ENCODE peak calls at places on chromosome 13, in seven cellular contexts. B, G, Z, E, F, S and Q are unnamed samples.

GRCh38 chr13:36431204-36432105 is 840 bp upstream of the CCNA1 start:
- DNase-seq in B (no peak), G (no peak), Z (no peak), E (no peak), F (no peak), S (no peak), Q (no peak)

GRCh38 chr13:27960362-27961226 is 8.5 kb downstream of the CDX2 start:
- DNase-seq in B (peak; percentile 41), G (peak; percentile 95), Z (peak; percentile 13), E (no peak), F (no peak), S (no peak), Q (no peak)

GRCh38 chr13:110498765-110499164 is 62.8 kb downstream of the RAB20 start:
- DNase-seq in B (no peak), G (no peak), Z (no peak), E (no peak), F (no peak), S (no peak), Q (no peak)

GRCh38 chr13:49444517-49445395 is 682 bp downstream of the SETDB2 start:
- DNase-seq in B (peak; percentile 50), G (peak; percentile 67), Z (peak; percentile 69), E (no peak), F (no peak), S (peak; percentile 52), Q (no peak)

GRCh38 chr13:74770361-74770760 is 636.2 kb upstream of the KLF12 start:
- DNase-seq in B (peak; percentile 91), G (no peak), Z (peak; percentile 77), E (no peak), F (no peak), S (no peak), Q (no peak)

GRCh38 chr13:112711528-112712265 is 21.9 kb downstream of the ATP11A start:
- DNase-seq in B (peak; percentile 99), G (peak; percentile 95), Z (peak; percentile 97), E (peak; percentile 86), F (peak; percentile 80), S (peak; percentile 21), Q (no peak)

GRCh38 chr13:31891472-31891871 is 140.1 kb upstream of the FRY start:
- DNase-seq in B (no peak), G (no peak), Z (no peak), E (no peak), F (no peak), S (no peak), Q (no peak)

GRCh38 chr13:20360835-20361412 is 128.8 kb upstream of the GJB6 start:
- DNase-seq in B (no peak), G (no peak), Z (no peak), E (no peak), F (no peak), S (no peak), Q (no peak)

GRCh38 chr13:109779074-109779473 is 7.3 kb downstream of the IRS2 start:
- DNase-seq in B (no peak), G (no peak), Z (no peak), E (no peak), F (no peak), S (no peak), Q (peak; percentile 84)

GRCh38 chr13:97367427-97367826 is 66.5 kb upstream of the RAP2A start:
- DNase-seq in B (peak; percentile 75), G (peak; percentile 63), Z (peak; percentile 78), E (no peak), F (no peak), S (no peak), Q (no peak)

GRCh38 chr13:93875527-93875926 is 604.0 kb downstream of the DCT start:
- DNase-seq in B (peak; percentile 71), G (no peak), Z (peak; percentile 62), E (no peak), F (no peak), S (no peak), Q (no peak)

GRCh38 chr13:20461481-20461859 is 64.2 kb downstream of the CRYL1 start:
- DNase-seq in B (peak; percentile 52), G (no peak), Z (no peak), E (no peak), F (no peak), S (no peak), Q (no peak)

GRCh38 chr13:112664501-112665203 is 25.2 kb upstream of the ATP11A start:
- DNase-seq in B (peak; percentile 32), G (peak; percentile 32), Z (no peak), E (no peak), F (no peak), S (no peak), Q (no peak)

GRCh38 chr13:29733069-29733700 is 117.2 kb downstream of the UBL3 start:
- DNase-seq in B (no peak), G (no peak), Z (no peak), E (no peak), F (no peak), S (no peak), Q (no peak)

GRCh38 chr13:92896842-92897241 is 329.8 kb upstream of the GPC6 start:
- DNase-seq in B (peak; percentile 67), G (peak; percentile 46), Z (peak; percentile 47), E (no peak), F (no peak), S (no peak), Q (no peak)

GRCh38 chr13:107185889-107186288 is 618.0 kb upstream of the ARGLU1 start:
- DNase-seq in B (peak; percentile 30), G (no peak), Z (peak; percentile 46), E (no peak), F (no peak), S (no peak), Q (no peak)

GRCh38 chr13:77583551-77583950 is 48.0 kb downstream of the SCEL start:
- DNase-seq in B (no peak), G (no peak), Z (no peak), E (no peak), F (no peak), S (no peak), Q (no peak)

GRCh38 chr13:77584111-77584510 is 48.6 kb downstream of the SCEL start:
- DNase-seq in B (no peak), G (no peak), Z (no peak), E (peak; percentile 80), F (no peak), S (no peak), Q (no peak)

GRCh38 chr13:77580748-77581147 is 45.2 kb downstream of the SCEL start:
- DNase-seq in B (no peak), G (no peak), Z (no peak), E (no peak), F (no peak), S (no peak), Q (no peak)

GRCh38 chr13:77574076-77574475 is 38.6 kb downstream of the SCEL start:
- DNase-seq in B (no peak), G (no peak), Z (no peak), E (no peak), F (no peak), S (no peak), Q (no peak)

GRCh38 chr13:77579971-77580370 is 44.5 kb downstream of the SCEL start:
- DNase-seq in B (no peak), G (no peak), Z (no peak), E (no peak), F (no peak), S (no peak), Q (no peak)
- H3K27ac ChIP-seq in B (no peak overlapping the region), G (no peak overlapping the region), Z (no peak overlapping the region), E (no peak overlapping the region), F (no peak overlapping the region), S (no peak overlapping the region), Q (no peak overlapping the region)

DNA sequence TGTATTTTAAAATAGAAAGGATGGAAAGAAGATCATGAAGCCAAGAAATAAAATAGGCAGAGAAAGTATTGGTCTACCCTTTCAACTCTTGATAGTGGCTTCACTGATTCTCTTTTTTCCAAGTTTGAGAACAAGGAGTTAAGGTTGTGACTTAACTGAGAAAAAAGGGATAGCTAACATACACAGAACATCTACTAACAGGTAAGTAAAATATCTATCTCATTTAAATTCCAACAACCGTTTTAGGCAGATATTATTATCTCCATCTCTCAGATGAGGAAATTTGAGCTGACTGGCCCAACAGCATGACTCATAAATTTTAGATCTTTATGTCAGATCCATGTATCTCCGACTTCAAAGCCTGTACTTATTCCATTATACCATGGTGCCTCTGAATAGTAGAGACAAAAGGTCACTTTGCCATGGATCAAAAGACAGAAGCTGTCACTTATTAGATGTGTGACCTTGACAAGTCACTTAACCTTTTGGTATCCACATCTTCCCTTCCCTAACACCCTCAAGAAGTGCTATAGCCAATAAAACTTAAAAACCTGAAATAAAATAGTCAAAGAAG is 152.1 kb downstream of the DACH1 start:
- DNase-seq in B (no peak), G (no peak), Z (no peak), E (no peak), F (no peak), S (no peak), Q (no peak)
- H3K4me1 ChIP-seq in B (peaks cover 15% of the 10 kb centered on the region), G (no peaks in the 10 kb centered on the region), Z (no peaks in the 10 kb centered on the region), E (no peaks in the 10 kb centered on the region), F (no peaks in the 10 kb centered on the region), S (no peaks in the 10 kb centered on the region), Q (no peaks in the 10 kb centered on the region)

GRCh38 chr13:40980466-40980865 is 38.6 kb downstream of the ELF1 start:
- DNase-seq in B (no peak), G (no peak), Z (no peak), E (no peak), F (no peak), S (no peak), Q (peak; percentile 40)
- H3K4me3 ChIP-seq in B (no peak overlapping the region), G (no peak overlapping the region), Z (no peak overlapping the region), E (peak overlapping the region; percentile 39), F (peak overlapping the region; percentile 39), S (peak overlapping the region; percentile 36), Q (peak overlapping the region; percentile 69)

DNA sequence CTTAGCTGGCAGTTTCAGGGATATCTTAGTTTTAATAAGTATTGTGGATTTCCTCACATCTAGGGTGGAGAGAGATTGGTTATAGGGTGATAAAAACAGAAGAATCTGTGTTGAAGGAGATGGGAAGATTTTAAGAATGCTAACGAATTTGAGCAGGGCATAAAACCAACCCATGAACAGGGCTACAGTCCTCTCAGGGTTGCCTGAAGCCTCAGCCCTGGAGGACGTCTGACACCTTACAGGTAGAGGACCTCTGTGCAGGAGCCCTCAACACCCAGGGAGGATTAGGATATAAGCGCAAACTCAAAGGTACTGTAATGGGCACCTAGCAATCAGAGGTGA is 461 bp upstream of the WASF3 start:
- DNase-seq in B (no peak), G (no peak), Z (no peak), E (no peak), F (no peak), S (no peak), Q (no peak)
- H3K27ac ChIP-seq in B (no peak overlapping the region), G (no peak overlapping the region), Z (no peak overlapping the region), E (no peak overlapping the region), F (no peak overlapping the region), S (no peak overlapping the region), Q (no peak overlapping the region)

GRCh38 chr13:40595693-40596092 is 70.7 kb downstream of the FOXO1 start:
- DNase-seq in B (no peak), G (no peak), Z (peak; percentile 12), E (no peak), F (no peak), S (no peak), Q (no peak)
- H3K4me1 ChIP-seq in B (no peaks in the 10 kb centered on the region), G (no peaks in the 10 kb centered on the region), Z (no peaks in the 10 kb centered on the region), E (peaks cover 36% of the 10 kb centered on the region), F (no peaks in the 10 kb centered on the region), S (no peaks in the 10 kb centered on the region), Q (peaks cover 96% of the 10 kb centered on the region)

DNA sequence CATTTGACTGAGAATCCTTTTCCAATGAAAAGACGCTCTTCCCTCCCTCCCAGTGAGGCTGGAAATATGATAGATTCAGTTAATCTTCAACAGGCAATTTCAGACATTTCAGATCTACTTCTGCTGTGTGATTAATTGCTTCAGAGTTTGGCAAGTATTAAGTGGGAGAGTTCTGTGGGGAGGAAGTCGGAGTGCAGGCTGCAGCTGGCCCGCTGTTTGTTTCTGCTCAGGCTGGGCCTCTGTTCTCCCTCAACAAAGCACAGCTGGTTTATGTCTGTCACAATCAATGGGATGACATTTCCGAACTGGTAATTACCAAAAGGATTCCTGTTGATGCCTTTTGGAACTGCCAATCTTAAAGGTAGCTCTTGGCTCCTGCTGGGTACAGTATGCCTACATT is 178.2 kb downstream of the NDFIP2 start:
- DNase-seq in B (peak; percentile 90), G (no peak), Z (peak; percentile 76), E (no peak), F (no peak), S (no peak), Q (no peak)
- H3K4me3 ChIP-seq in B (no peak overlapping the region), G (no peak overlapping the region), Z (no peak overlapping the region), E (no peak overlapping the region), F (no peak overlapping the region), S (no peak overlapping the region), Q (no peak overlapping the region)